ENCODE peak calls at places on chromosomes 6 and 20, in seven cellular contexts. One of them, this sample, is unnamed.
A peak's percentile ranks its signal among the peaks of the same experiment; 100 is the strongest.

GRCh38 chr6:166025149-166025898 is 142.3 kb downstream of the TBXT start:
- DNase-seq in prostate gland: no peak
- DNase-seq in A549: no peak
- DNase-seq in ovary: no peak
- DNase-seq in adrenal gland: no peak
- DNase-seq in sigmoid colon: no peak
- DNase-seq in tibial nerve: no peak
- DNase-seq in this sample: peak; percentile 87

GRCh38 chr6:38867726-38868125 is 152.6 kb downstream of the DNAH8 start:
- DNase-seq in prostate gland: no peak
- DNase-seq in A549: no peak
- DNase-seq in adrenal gland: no peak
- DNase-seq in tibial nerve: no peak
- DNase-seq in ovary: no peak
- DNase-seq in sigmoid colon: no peak
- DNase-seq in this sample: no peak

GRCh38 chr6:118844915-118845314 is 49.0 kb upstream of the ASF1A start:
- DNase-seq in ovary: no peak
- DNase-seq in prostate gland: no peak
- DNase-seq in sigmoid colon: no peak
- DNase-seq in adrenal gland: no peak
- DNase-seq in A549: no peak
- DNase-seq in tibial nerve: no peak
- DNase-seq in this sample: no peak

GRCh38 chr6:17863971-17864754 is 123.3 kb downstream of the KIF13A start:
- DNase-seq in tibial nerve: no peak
- DNase-seq in A549: peak; percentile 39
- DNase-seq in sigmoid colon: peak; percentile 68
- DNase-seq in prostate gland: peak; percentile 24
- DNase-seq in ovary: no peak
- DNase-seq in adrenal gland: peak; percentile 26
- DNase-seq in this sample: no peak

GRCh38 chr20:36754656-36755222 is 8.8 kb upstream of the NDRG3 start:
- DNase-seq in sigmoid colon: peak; percentile 84
- DNase-seq in tibial nerve: peak; percentile 41
- DNase-seq in ovary: no peak
- DNase-seq in prostate gland: peak; percentile 57
- DNase-seq in A549: peak; percentile 77
- DNase-seq in adrenal gland: peak; percentile 63
- DNase-seq in this sample: peak; percentile 34

GRCh38 chr20:58086763-58087566 is 141.5 kb downstream of the ANKRD60 start:
- DNase-seq in adrenal gland: no peak
- DNase-seq in sigmoid colon: peak; percentile 43
- DNase-seq in ovary: no peak
- DNase-seq in tibial nerve: peak; percentile 21
- DNase-seq in A549: peak; percentile 57
- DNase-seq in prostate gland: peak; percentile 41
- DNase-seq in this sample: peak; percentile 5

GRCh38 chr6:54283877-54284860 is 24.1 kb upstream of the TINAG start:
- DNase-seq in prostate gland: no peak
- DNase-seq in ovary: no peak
- DNase-seq in adrenal gland: no peak
- DNase-seq in A549: no peak
- DNase-seq in sigmoid colon: no peak
- DNase-seq in tibial nerve: no peak
- DNase-seq in this sample: no peak

GRCh38 chr20:46741924-46742692 is 32.7 kb downstream of the SLC2A10 start:
- DNase-seq in A549: no peak
- DNase-seq in ovary: no peak
- DNase-seq in sigmoid colon: no peak
- DNase-seq in tibial nerve: no peak
- DNase-seq in adrenal gland: no peak
- DNase-seq in prostate gland: no peak
- DNase-seq in this sample: peak; percentile 22

GRCh38 chr6:15969236-15969778 is 159.6 kb upstream of the MYLIP start:
- DNase-seq in tibial nerve: no peak
- DNase-seq in adrenal gland: no peak
- DNase-seq in sigmoid colon: no peak
- DNase-seq in ovary: no peak
- DNase-seq in A549: no peak
- DNase-seq in prostate gland: no peak
- DNase-seq in this sample: no peak

GRCh38 chr6:154276810-154277577 is 79.6 kb downstream of the IPCEF1 start:
- DNase-seq in adrenal gland: no peak
- DNase-seq in tibial nerve: no peak
- DNase-seq in ovary: no peak
- DNase-seq in prostate gland: no peak
- DNase-seq in A549: peak; percentile 22
- DNase-seq in sigmoid colon: no peak
- DNase-seq in this sample: no peak

GRCh38 chr6:99330159-99330558 is 19.3 kb downstream of the FAXC start:
- DNase-seq in adrenal gland: peak; percentile 47
- DNase-seq in A549: peak; percentile 66
- DNase-seq in sigmoid colon: no peak
- DNase-seq in ovary: no peak
- DNase-seq in tibial nerve: peak; percentile 52
- DNase-seq in prostate gland: peak; percentile 51
- DNase-seq in this sample: peak; percentile 49

GRCh38 chr20:17499041-17499440 is 32.1 kb downstream of the BFSP1 start:
- DNase-seq in prostate gland: no peak
- DNase-seq in sigmoid colon: no peak
- DNase-seq in ovary: no peak
- DNase-seq in adrenal gland: no peak
- DNase-seq in tibial nerve: no peak
- DNase-seq in A549: no peak
- DNase-seq in this sample: no peak

GRCh38 chr6:4021862-4022715 is 56.8 kb downstream of the FAM217A start:
- DNase-seq in sigmoid colon: no peak
- DNase-seq in tibial nerve: no peak
- DNase-seq in prostate gland: no peak
- DNase-seq in ovary: no peak
- DNase-seq in adrenal gland: no peak
- DNase-seq in A549: no peak
- DNase-seq in this sample: no peak

GRCh38 chr6:103783344-103783743 is 1076.4 kb downstream of the HACE1 start:
- DNase-seq in A549: no peak
- DNase-seq in prostate gland: no peak
- DNase-seq in ovary: no peak
- DNase-seq in sigmoid colon: no peak
- DNase-seq in tibial nerve: no peak
- DNase-seq in adrenal gland: no peak
- DNase-seq in this sample: peak; percentile 36

GRCh38 chr20:56628873-56629463 is at the start of gene TFAP2C:
- DNase-seq in adrenal gland: peak; percentile 40
- DNase-seq in prostate gland: peak; percentile 91
- DNase-seq in A549: peak; percentile 84
- DNase-seq in ovary: peak; percentile 23
- DNase-seq in sigmoid colon: peak; percentile 89
- DNase-seq in tibial nerve: peak; percentile 19
- DNase-seq in this sample: peak; percentile 85

GRCh38 chr20:61935926-61936700 is 129.6 kb downstream of the TAF4 start:
- DNase-seq in A549: no peak
- DNase-seq in prostate gland: no peak
- DNase-seq in ovary: peak; percentile 10
- DNase-seq in tibial nerve: no peak
- DNase-seq in adrenal gland: no peak
- DNase-seq in sigmoid colon: peak; percentile 21
- DNase-seq in this sample: no peak

DNA sequence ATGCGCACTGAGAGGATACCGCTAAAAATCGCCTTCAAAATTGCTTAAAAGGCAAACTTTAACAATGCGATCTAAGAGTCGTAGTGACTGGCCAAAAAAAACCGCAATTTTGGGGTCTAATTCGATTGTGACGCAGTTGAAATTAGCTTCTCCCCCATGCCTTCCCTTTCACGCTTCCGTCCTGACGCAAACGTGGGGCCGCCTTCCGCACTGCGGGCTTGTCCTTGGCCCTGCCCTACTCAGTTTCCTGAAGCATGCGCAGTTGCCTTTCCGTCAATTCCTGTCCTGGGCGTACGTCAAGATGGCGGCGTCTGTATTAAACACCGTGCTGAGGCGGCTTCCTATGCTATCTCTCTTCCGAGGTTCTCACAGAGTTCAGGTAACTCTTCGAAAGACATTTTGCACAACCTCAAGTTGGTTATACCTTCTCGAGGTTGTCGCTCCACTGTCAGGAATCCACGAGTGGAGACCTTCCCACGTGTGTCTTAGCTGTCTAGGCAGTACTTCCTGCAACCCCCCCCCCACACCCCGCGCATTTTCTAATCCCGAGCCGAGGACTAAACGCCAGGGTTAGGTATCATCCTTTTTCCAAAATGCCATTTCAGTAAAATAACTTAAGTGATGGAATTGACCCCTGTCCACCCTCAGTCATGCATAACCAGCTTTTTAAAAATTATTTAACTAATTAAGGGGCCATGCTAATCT is at the start of gene MRPS18B:
- DNase-seq in tibial nerve: peak; percentile 97
- DNase-seq in ovary: peak; percentile 98
- DNase-seq in adrenal gland: peak; percentile 99
- DNase-seq in prostate gland: peak; percentile 97
- DNase-seq in A549: peak; percentile 96
- DNase-seq in sigmoid colon: peak; percentile 99
- DNase-seq in this sample: peak; percentile 98
- TF ChIP-seq POLR2A in tibial nerve: peak; percentile 77
- TF ChIP-seq POLR2A in ovary: peak; percentile 95
- TF ChIP-seq POLR2A in adrenal gland: no peak
- TF ChIP-seq POLR2A in prostate gland: peak; percentile 58
- TF ChIP-seq POLR2A in A549: peak; percentile 79
- TF ChIP-seq POLR2A in sigmoid colon: peak; percentile 83
- TF ChIP-seq POLR2A in this sample: peak; percentile 84

GRCh38 chr20:47784599-47785320 is 521 bp downstream of the SULF2 start:
- DNase-seq in prostate gland: peak; percentile 25
- DNase-seq in sigmoid colon: no peak
- DNase-seq in adrenal gland: peak; percentile 23
- DNase-seq in A549: peak; percentile 74
- DNase-seq in tibial nerve: peak; percentile 22
- DNase-seq in ovary: peak; percentile 66
- DNase-seq in this sample: peak; percentile 21

GRCh38 chr20:47786763-47787107 is 1.5 kb upstream of the SULF2 start:
- DNase-seq in ovary: no peak
- DNase-seq in sigmoid colon: no peak
- DNase-seq in adrenal gland: no peak
- DNase-seq in prostate gland: no peak
- DNase-seq in tibial nerve: no peak
- DNase-seq in A549: no peak
- DNase-seq in this sample: no peak

GRCh38 chr20:47784256-47784598 is 1.1 kb downstream of the SULF2 start:
- DNase-seq in tibial nerve: no peak
- DNase-seq in A549: no peak
- DNase-seq in prostate gland: no peak
- DNase-seq in adrenal gland: no peak
- DNase-seq in ovary: no peak
- DNase-seq in sigmoid colon: no peak
- DNase-seq in this sample: no peak

GRCh38 chr20:47785321-47785899 is at the start of gene SULF2:
- DNase-seq in sigmoid colon: no peak
- DNase-seq in A549: no peak
- DNase-seq in tibial nerve: no peak
- DNase-seq in ovary: peak; percentile 85
- DNase-seq in adrenal gland: no peak
- DNase-seq in prostate gland: no peak
- DNase-seq in this sample: peak; percentile 31

GRCh38 chr20:47785900-47786762 is 850 bp upstream of the SULF2 start:
- DNase-seq in ovary: peak; percentile 82
- DNase-seq in sigmoid colon: peak; percentile 87
- DNase-seq in adrenal gland: peak; percentile 71
- DNase-seq in A549: peak; percentile 80
- DNase-seq in tibial nerve: peak; percentile 64
- DNase-seq in prostate gland: peak; percentile 68
- DNase-seq in this sample: peak; percentile 66
- H3K4me1 ChIP-seq in ovary: peaks cover 10% of the 10 kb centered on the region
- H3K4me1 ChIP-seq in sigmoid colon: peaks cover 64% of the 10 kb centered on the region
- H3K4me1 ChIP-seq in adrenal gland: peaks cover 24% of the 10 kb centered on the region
- H3K4me1 ChIP-seq in A549: peaks cover 12% of the 10 kb centered on the region
- H3K4me1 ChIP-seq in tibial nerve: no peaks in the 10 kb centered on the region
- H3K4me1 ChIP-seq in prostate gland: peaks cover 9% of the 10 kb centered on the region
- H3K4me1 ChIP-seq in this sample: peaks cover 30% of the 10 kb centered on the region

GRCh38 chr20:50671626-50672025 is 19.7 kb downstream of the RIPOR3 start:
- DNase-seq in ovary: no peak
- DNase-seq in prostate gland: no peak
- DNase-seq in A549: no peak
- DNase-seq in adrenal gland: no peak
- DNase-seq in sigmoid colon: no peak
- DNase-seq in tibial nerve: no peak
- DNase-seq in this sample: no peak

GRCh38 chr20:50675671-50676376 is 15.5 kb downstream of the RIPOR3 start:
- DNase-seq in tibial nerve: no peak
- DNase-seq in ovary: no peak
- DNase-seq in A549: no peak
- DNase-seq in sigmoid colon: no peak
- DNase-seq in prostate gland: no peak
- DNase-seq in adrenal gland: peak; percentile 63
- DNase-seq in this sample: no peak

GRCh38 chr20:50672400-50673145 is 18.8 kb downstream of the RIPOR3 start:
- DNase-seq in prostate gland: no peak
- DNase-seq in adrenal gland: no peak
- DNase-seq in A549: no peak
- DNase-seq in ovary: no peak
- DNase-seq in tibial nerve: no peak
- DNase-seq in sigmoid colon: no peak
- DNase-seq in this sample: no peak

GRCh38 chr20:50673831-50674825 is 17.2 kb downstream of the RIPOR3 start:
- DNase-seq in ovary: no peak
- DNase-seq in prostate gland: no peak
- DNase-seq in A549: no peak
- DNase-seq in tibial nerve: no peak
- DNase-seq in sigmoid colon: no peak
- DNase-seq in adrenal gland: no peak
- DNase-seq in this sample: no peak

DNA sequence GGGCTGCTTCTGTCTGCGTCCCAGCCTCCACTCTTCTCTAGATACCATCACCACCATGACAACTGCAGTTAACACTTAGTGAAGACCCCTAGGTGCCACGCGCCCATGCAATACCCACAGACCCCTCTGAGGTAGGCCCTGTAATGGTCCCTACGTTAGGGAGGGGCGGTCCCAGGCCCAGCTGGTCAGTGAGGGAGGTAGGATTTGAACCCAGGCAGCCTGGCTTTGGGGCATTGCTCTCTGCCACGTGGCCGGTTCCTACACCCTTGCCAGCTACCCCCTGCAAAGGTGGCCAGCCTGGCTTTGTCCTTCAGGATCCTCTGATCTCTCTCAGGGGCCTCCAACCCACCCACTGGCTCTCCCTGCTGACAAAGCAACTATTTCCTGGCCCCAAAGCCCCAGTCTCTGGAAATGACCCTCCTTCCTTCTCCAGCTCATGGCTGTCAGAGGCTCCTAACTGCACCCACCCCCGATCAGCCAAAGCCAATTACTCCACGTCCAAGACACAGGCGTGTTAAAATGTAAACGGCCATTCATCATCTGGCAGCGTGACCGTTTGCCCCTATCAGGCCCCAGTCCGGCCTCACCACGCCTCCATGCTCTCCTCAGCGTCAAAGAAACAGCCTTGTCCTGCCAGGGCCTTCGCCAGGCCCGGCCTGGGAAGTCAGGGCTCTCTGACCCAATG is 18.1 kb downstream of the RIPOR3 start:
- DNase-seq in ovary: no peak
- DNase-seq in prostate gland: no peak
- DNase-seq in adrenal gland: peak; percentile 34
- DNase-seq in sigmoid colon: peak; percentile 78
- DNase-seq in tibial nerve: no peak
- DNase-seq in A549: no peak
- DNase-seq in this sample: peak; percentile 56
- TF ChIP-seq POLR2A in ovary: no peak
- TF ChIP-seq POLR2A in prostate gland: no peak
- TF ChIP-seq POLR2A in adrenal gland: no peak
- TF ChIP-seq POLR2A in sigmoid colon: no peak
- TF ChIP-seq POLR2A in tibial nerve: no peak
- TF ChIP-seq POLR2A in A549: no peak
- TF ChIP-seq POLR2A in this sample: no peak

GRCh38 chr6:111662192-111662793 is 56.6 kb upstream of the TRAF3IP2 start:
- DNase-seq in tibial nerve: no peak
- DNase-seq in adrenal gland: no peak
- DNase-seq in A549: no peak
- DNase-seq in ovary: no peak
- DNase-seq in prostate gland: no peak
- DNase-seq in sigmoid colon: peak; percentile 88
- DNase-seq in this sample: no peak
- H3K4me1 ChIP-seq in tibial nerve: no peaks in the 10 kb centered on the region
- H3K4me1 ChIP-seq in adrenal gland: peaks cover 34% of the 10 kb centered on the region
- H3K4me1 ChIP-seq in A549: peaks cover 12% of the 10 kb centered on the region
- H3K4me1 ChIP-seq in ovary: peaks cover 18% of the 10 kb centered on the region
- H3K4me1 ChIP-seq in prostate gland: peaks cover 29% of the 10 kb centered on the region
- H3K4me1 ChIP-seq in sigmoid colon: peaks cover 69% of the 10 kb centered on the region
- H3K4me1 ChIP-seq in this sample: peaks cover 66% of the 10 kb centered on the region